ENCODE peak calls at places on chromosomes 3 and 15, in eight cellular contexts. C, T, B, H, W, N, V and Z are unnamed samples.

GRCh38 chr3:123571264-123571972 is 13.4 kb downstream of the HACD2 start:
- DNase-seq in T (no peak), W (no peak), C (no peak), B (no peak), V (peak), H (peak), N (no peak), Z (no peak)

GRCh38 chr3:48301814-48302194 is 31.7 kb downstream of the SPINK8 start:
- DNase-seq in N (peak), V (peak), C (no peak), B (no peak), W (no peak), H (peak), T (peak), Z (peak)

GRCh38 chr3:68234118-68234780 is 579.8 kb upstream of the SUCLG2 start:
- DNase-seq in H (no peak), W (no peak), V (no peak), C (no peak), T (no peak), N (no peak), B (no peak), Z (no peak)

GRCh38 chr3:48129921-48130320 is 58.3 kb downstream of the CDC25A start:
- DNase-seq in V (no peak), T (no peak), B (no peak), N (no peak), C (no peak), W (peak), H (peak), Z (no peak)

GRCh38 chr15:98647026-98647773 is 1.1 kb upstream of the IGF1R start:
- DNase-seq in T (no peak), N (peak), V (peak), B (peak), W (no peak), C (peak), H (peak), Z (peak)

GRCh38 chr3:46354984-46355383 is 1.1 kb downstream of the CCR2 start:
- DNase-seq in B (no peak), W (no peak), T (no peak), C (no peak), N (no peak), H (no peak), V (no peak), Z (no peak)

GRCh38 chr3:46675426-46675825 is 18.1 kb downstream of the ALS2CL start:
- DNase-seq in V (no peak), H (no peak), C (no peak), W (no peak), B (no peak), N (no peak), T (no peak), Z (no peak)

GRCh38 chr3:102092617-102093466 is 243.5 kb downstream of the NFKBIZ start:
- DNase-seq in H (peak), N (no peak), W (no peak), V (no peak), B (no peak), C (no peak), T (no peak), Z (no peak)

GRCh38 chr3:111956995-111957736 is 21.7 kb upstream of the ABHD10 start:
- DNase-seq in C (no peak), V (peak), B (peak), H (no peak), T (no peak), W (no peak), N (no peak), Z (no peak)

GRCh38 chr3:183298708-183299153 is 45.7 kb downstream of the B3GNT5 start:
- DNase-seq in B (peak), H (peak), N (no peak), V (peak), T (peak), C (peak), W (peak), Z (no peak)

GRCh38 chr3:42159706-42160472 is 68.7 kb downstream of the TRAK1 start:
- DNase-seq in W (no peak), B (peak), C (no peak), N (peak), V (no peak), T (peak), H (peak), Z (no peak)

GRCh38 chr15:41904487-41905359 is 10.9 kb upstream of the SPTBN5 start:
- DNase-seq in N (peak), T (peak), H (peak), C (peak), V (peak), W (no peak), B (peak), Z (peak)

GRCh38 chr3:187808466-187809291 is 63.4 kb upstream of the BCL6 start:
- DNase-seq in T (peak), N (peak), V (no peak), W (no peak), C (no peak), H (peak), B (peak), Z (no peak)

GRCh38 chr3:10563396-10563795 is 58.0 kb upstream of the ATP2B2 start:
- DNase-seq in W (no peak), N (no peak), H (no peak), C (no peak), V (no peak), B (no peak), T (no peak), Z (no peak)

GRCh38 chr3:34388836-34389235 is 590.4 kb downstream of the PDCD6IP start:
- DNase-seq in H (no peak), N (no peak), T (no peak), C (no peak), W (no peak), V (no peak), B (no peak), Z (no peak)

GRCh38 chr3:150359381-150359780 is 48.7 kb upstream of the TSC22D2 start:
- DNase-seq in C (no peak), N (no peak), V (no peak), W (no peak), B (no peak), H (peak), T (no peak), Z (no peak)

GRCh38 chr3:114848643-114849350 is 298.3 kb downstream of the ZBTB20 start:
- DNase-seq in H (no peak), N (no peak), T (no peak), B (no peak), V (peak), C (peak), W (no peak), Z (no peak)

GRCh38 chr3:1007890-1008289 is 84.9 kb upstream of the CNTN6 start:
- DNase-seq in C (no peak), W (no peak), H (peak), V (no peak), B (no peak), N (no peak), T (no peak), Z (no peak)

GRCh38 chr3:64796597-64796996 is 108.8 kb upstream of the ADAMTS9 start:
- DNase-seq in H (peak), T (peak), B (no peak), V (no peak), C (no peak), W (no peak), N (no peak), Z (no peak)

GRCh38 chr3:175948041-175948440 is 1088.9 kb downstream of the NAALADL2 start:
- DNase-seq in V (no peak), N (no peak), T (no peak), H (no peak), C (no peak), W (no peak), B (peak), Z (no peak)

GRCh38 chr3:13018039-13018431 is 55.2 kb downstream of the IQSEC1 start:
- DNase-seq in N (no peak), T (peak), H (no peak), C (no peak), B (peak), W (no peak), V (no peak), Z (no peak)

GRCh38 chr3:189685854-189686253 is 54.7 kb downstream of the TP63 start:
- DNase-seq in V (no peak), B (no peak), C (no peak), W (peak), N (no peak), T (peak), H (peak), Z (no peak)

GRCh38 chr3:150544726-150545125 is 1.6 kb downstream of the SERP1 start:
- DNase-seq in C (no peak), B (no peak), V (peak), T (peak), H (peak), W (peak), N (no peak), Z (no peak)

GRCh38 chr3:113758389-113759029 is 11.7 kb downstream of the ATP6V1A start:
- DNase-seq in W (peak), T (no peak), V (no peak), N (no peak), C (no peak), B (no peak), H (peak), Z (no peak)